ENCODE peak calls at places on chromosomes 4 and X, in four cellular contexts. O, Q, S and E are unnamed samples.

GRCh38 chr4:167100120-167100519 is 134.2 kb downstream of the SPOCK3 start:
- DNase-seq in O (peak; percentile 88), S (no peak), Q (no peak), E (peak; percentile 79)

GRCh38 chr4:7554885-7555284 is 120.2 kb upstream of the PSAPL1 start:
- DNase-seq in O (no peak), S (no peak), Q (no peak), E (no peak)

GRCh38 chrX:51144828-51145442 is 187.7 kb upstream of the NUDT10 start:
- DNase-seq in O (peak; percentile 27), Q (peak; percentile 12), S (no peak), E (no peak)

GRCh38 chr4:1695913-1696312 is 11.8 kb upstream of the FAM53A start:
- DNase-seq in Q (no peak), S (no peak), O (no peak), E (peak; percentile 8)

GRCh38 chr4:56976878-56977320 is 507 bp downstream of the NOA1 start:
- DNase-seq in O (peak; percentile 78), Q (no peak), S (no peak), E (peak; percentile 52)

GRCh38 chr4:7658297-7659204 is 223.8 kb upstream of the PSAPL1 start:
- DNase-seq in Q (peak; percentile 81), S (no peak), O (no peak), E (no peak)

GRCh38 chr4:84498203-84499026 is 677 bp downstream of the NKX6-1 start:
- DNase-seq in Q (peak; percentile 47), S (no peak), O (peak; percentile 17), E (no peak)

GRCh38 chr4:55807556-55807955 is 12.0 kb upstream of the EXOC1L start:
- DNase-seq in S (no peak), Q (no peak), O (no peak), E (no peak)

GRCh38 chr4:190019023-190019858 is 7.8 kb downstream of the FRG2 start:
- DNase-seq in S (no peak), Q (no peak), O (no peak), E (no peak)

GRCh38 chr4:166594326-166594946 is 639.9 kb downstream of the SPOCK3 start:
- DNase-seq in Q (peak; percentile 48), O (peak; percentile 74), S (no peak), E (peak; percentile 47)

GRCh38 chrX:46574941-46575381 is 1.4 kb downstream of the CHST7 start:
- DNase-seq in S (no peak), Q (peak; percentile 31), O (peak; percentile 49), E (no peak)

GRCh38 chr4:6754481-6755087 is 27.9 kb upstream of the KIAA0232 start:
- DNase-seq in Q (no peak), S (no peak), O (no peak), E (no peak)

GRCh38 chr4:104971458-104971857 is 175.2 kb upstream of the TET2 start:
- DNase-seq in O (peak; percentile 97), S (no peak), Q (no peak), E (no peak)

GRCh38 chr4:13546855-13547562 is 2.7 kb upstream of the NKX3-2 start:
- DNase-seq in Q (no peak), O (peak; percentile 31), S (no peak), E (no peak)

GRCh38 chrX:10769696-10770619 is 149.6 kb upstream of the MID1 start:
- DNase-seq in Q (peak; percentile 34), O (no peak), S (no peak), E (no peak)

GRCh38 chr4:139214039-139214534 is 37.1 kb upstream of the ELF2 start:
- DNase-seq in Q (no peak), S (no peak), O (no peak), E (peak; percentile 23)

GRCh38 chr4:79178770-79179169 is 147.1 kb downstream of the NAA11 start:
- DNase-seq in Q (no peak), O (no peak), S (no peak), E (peak; percentile 28)

GRCh38 chr4:7699040-7699439 is 240.6 kb downstream of the AFAP1 start:
- DNase-seq in Q (peak; percentile 85), O (no peak), S (no peak), E (no peak)

GRCh38 chrX:48761674-48762471 is at the start of gene GLOD5:
- DNase-seq in S (no peak), O (peak; percentile 80), Q (no peak), E (no peak)

GRCh38 chr4:103046416-103047290 is 27.1 kb upstream of the SLC9B1 start:
- DNase-seq in O (peak; percentile 62), Q (peak; percentile 42), S (no peak), E (peak; percentile 23)

GRCh38 chr4:16693040-16693506 is 205.4 kb downstream of the LDB2 start:
- DNase-seq in Q (no peak), O (no peak), S (no peak), E (peak; percentile 28)

GRCh38 chr4:7430368-7430964 is 4.3 kb downstream of the PSAPL1 start:
- DNase-seq in O (no peak), S (peak; percentile 72), Q (no peak), E (no peak)